ENCODE peak calls at places on chromosomes 4 and X, in five cellular contexts. Y is fibroblast of mammary gland, A is esophagus muscularis mucosa, P is ureter, L is PC-3. Z is an unnamed sample.

GRCh38 chrX:110182362-110182761 is 135.5 kb downstream of the AMMECR1 start:
- DNase-seq in L (peak; percentile 29), Y (peak; percentile 72), A (no peak), P (no peak), Z (no peak)

GRCh38 chr4:102299708-102300107 is 45.6 kb downstream of the SLC39A8 start:
- DNase-seq in L (peak; percentile 55), A (no peak), Y (peak; percentile 45), P (no peak), Z (peak; percentile 52)

GRCh38 chr4:7324651-7325121 is 110.0 kb downstream of the PSAPL1 start:
- DNase-seq in P (no peak), L (no peak), A (no peak), Y (no peak), Z (no peak)

GRCh38 chrX:44224760-44225159 is 118.7 kb downstream of the EFHC2 start:
- DNase-seq in A (no peak), L (no peak), Y (no peak), P (no peak), Z (no peak)

GRCh38 chr4:76948441-76949292 is 885 bp upstream of the SEPTIN11 start:
- DNase-seq in Y (peak; percentile 65), P (peak; percentile 79), A (no peak), L (peak; percentile 61), Z (peak; percentile 90)

GRCh38 chr4:30828290-30828926 is 108.2 kb downstream of the PCDH7 start:
- DNase-seq in Y (no peak), A (no peak), P (no peak), L (no peak), Z (no peak)

GRCh38 chr4:141124224-141124623 is 9.0 kb downstream of the RNF150 start:
- DNase-seq in Y (no peak), L (no peak), P (no peak), A (no peak), Z (no peak)

GRCh38 chr4:2257361-2258001 is 4.4 kb downstream of the MXD4 start:
- DNase-seq in L (no peak), Y (no peak), A (peak; percentile 91), P (peak; percentile 41), Z (no peak)

GRCh38 chrX:28586291-28586690 is 955 bp upstream of the IL1RAPL1 start:
- DNase-seq in L (peak; percentile 20), A (no peak), Y (no peak), P (no peak), Z (peak; percentile 4)

GRCh38 chr4:37864786-37865185 is 26.1 kb upstream of the TBC1D1 start:
- DNase-seq in Y (no peak), A (no peak), L (no peak), P (no peak), Z (no peak)

GRCh38 chr4:10898072-10898471 is 213.5 kb upstream of the CLNK start:
- DNase-seq in L (no peak), A (no peak), P (no peak), Y (no peak), Z (no peak)

GRCh38 chrX:1925053-1925481 is 310.2 kb downstream of the ASMT start:
- DNase-seq in P (no peak), Y (no peak), A (no peak), L (no peak), Z (no peak)

GRCh38 chrX:132114607-132115006 is 13.2 kb downstream of the FRMD7 start:
- DNase-seq in L (no peak), P (no peak), A (no peak), Y (no peak), Z (no peak)

GRCh38 chrX:69146739-69147138 is 18.5 kb downstream of the PJA1 start:
- DNase-seq in A (no peak), L (no peak), Y (no peak), P (no peak), Z (no peak)

GRCh38 chr4:5998333-5998936 is 19.8 kb downstream of the C4orf50 start:
- DNase-seq in P (peak; percentile 61), A (no peak), Y (peak; percentile 61), L (peak; percentile 59), Z (peak; percentile 50)

GRCh38 chr4:118033148-118034060 is 882 bp upstream of the NDST3 start:
- DNase-seq in P (no peak), Y (peak; percentile 21), L (peak; percentile 29), A (no peak), Z (peak; percentile 14)

GRCh38 chr4:153151535-153152452 is 52.4 kb upstream of the TRIM2 start:
- DNase-seq in A (no peak), P (peak; percentile 75), L (peak; percentile 27), Y (no peak), Z (peak; percentile 33)

GRCh38 chrX:22122510-22122909 is 90.4 kb downstream of the PHEX start:
- DNase-seq in L (peak; percentile 59), Y (peak; percentile 96), A (no peak), P (no peak), Z (peak; percentile 13)

GRCh38 chr4:858831-859451 is 33.0 kb upstream of the CPLX1 start:
- DNase-seq in P (no peak), A (no peak), Y (no peak), L (no peak), Z (no peak)

GRCh38 chr4:64940698-64941097 is 531.4 kb upstream of the TECRL start:
- DNase-seq in A (no peak), L (peak; percentile 95), Y (peak; percentile 62), P (no peak), Z (no peak)

GRCh38 chrX:357693-358471 is 28.8 kb downstream of the PPP2R3B start:
- DNase-seq in P (no peak), A (no peak), L (peak; percentile 54), Y (peak; percentile 55), Z (no peak)

GRCh38 chrX:125205084-125205917 is 114.4 kb upstream of the TEX13C start:
- DNase-seq in A (no peak), Y (peak; percentile 4), L (peak; percentile 66), P (peak; percentile 45), Z (no peak)

GRCh38 chr4:112591593-112591992 is 45.1 kb downstream of the ZGRF1 start:
- DNase-seq in P (no peak), L (no peak), A (no peak), Y (no peak), Z (no peak)

GRCh38 chr4:41994461-41994860 is 4.1 kb downstream of the SLC30A9 start:
- DNase-seq in P (no peak), A (no peak), L (no peak), Y (no peak), Z (no peak)

GRCh38 chr4:159600102-159600501 is 497.2 kb downstream of the RAPGEF2 start:
- DNase-seq in Y (no peak), P (no peak), L (no peak), A (no peak), Z (no peak)

GRCh38 chr4:88018471-88018870 is 11.0 kb downstream of the PKD2 start:
- DNase-seq in A (no peak), P (no peak), L (no peak), Y (peak; percentile 93), Z (peak; percentile 70)

GRCh38 chrX:41265615-41266014 is 68.3 kb upstream of the DDX3X start:
- DNase-seq in Y (peak; percentile 86), A (no peak), P (no peak), L (no peak), Z (peak; percentile 88)

GRCh38 chr4:104976258-104976657 is 170.4 kb upstream of the TET2 start:
- DNase-seq in L (no peak), P (no peak), A (no peak), Y (no peak), Z (no peak)

GRCh38 chr4:173515458-173515857 is 14.6 kb downstream of the HAND2 start:
- DNase-seq in L (no peak), A (no peak), P (no peak), Y (no peak), Z (no peak)

GRCh38 chr4:156118821-156119220 is 165.2 kb upstream of the CTSO start:
- DNase-seq in P (no peak), Y (no peak), L (no peak), A (no peak), Z (no peak)

GRCh38 chr4:189773909-189774308 is 166.8 kb upstream of the FRG1 start:
- DNase-seq in Y (no peak), P (no peak), L (peak; percentile 2), A (peak; percentile 29), Z (no peak)

GRCh38 chr4:2817701-2818350 is 24.9 kb downstream of the SH3BP2 start:
- DNase-seq in Y (no peak), A (no peak), P (no peak), L (peak; percentile 43), Z (no peak)

GRCh38 chr4:27154706-27155105 is 294.1 kb downstream of the STIM2 start:
- DNase-seq in Y (peak; percentile 96), P (no peak), L (peak; percentile 79), A (peak; percentile 29), Z (peak; percentile 72)

GRCh38 chr4:154490589-154491340 is 834 bp downstream of the DCHS2 start:
- DNase-seq in L (no peak), Y (no peak), P (no peak), A (peak; percentile 82), Z (no peak)

GRCh38 chr4:145538636-145539035 is 57.0 kb downstream of the SMAD1 start:
- DNase-seq in P (no peak), A (no peak), Y (no peak), L (no peak), Z (no peak)

GRCh38 chrX:69298466-69299140 is 133.3 kb upstream of the PJA1 start:
- DNase-seq in A (no peak), Y (peak; percentile 37), L (no peak), P (no peak), Z (no peak)

GRCh38 chrX:43958529-43958928 is 14.7 kb downstream of the NDP start:
- DNase-seq in Y (peak; percentile 90), L (peak; percentile 76), A (no peak), P (no peak), Z (peak; percentile 82)

GRCh38 chr4:38902695-38903094 is 35.1 kb downstream of the FAM114A1 start:
- DNase-seq in Y (peak; percentile 24), P (no peak), A (no peak), L (peak; percentile 56), Z (no peak)

Z was measured in fibroblast of villous mesenchyme.